ENCODE peak calls at places on chromosomes 6 and 20, in six cellular contexts. M is fibroblast of lung, Y is left ventricle myocardium inferior, W is substantia nigra, G is AG04450, D is upper lobe of right lung. U is an unnamed sample.

GRCh38 chr6:52612336-52613096 is 35.7 kb upstream of the TRAM2 start:
- DNase-seq in W (no peak), Y (no peak), M (peak; percentile 42), D (no peak), G (no peak), U (no peak)

GRCh38 chr6:48568856-48569255 is 457.9 kb upstream of the PTCHD4 start:
- DNase-seq in M (no peak), Y (no peak), G (no peak), W (no peak), D (no peak), U (no peak)

GRCh38 chr6:74073429-74073828 is 377.4 kb downstream of the CD109 start:
- DNase-seq in Y (no peak), M (peak; percentile 62), G (no peak), D (no peak), W (no peak), U (no peak)

GRCh38 chr6:33929575-33930288 is 125.9 kb upstream of the MLN start:
- DNase-seq in Y (peak; percentile 39), W (no peak), G (no peak), D (no peak), M (no peak), U (no peak)

GRCh38 chr20:20694591-20694990 is 17.9 kb downstream of the RALGAPA2 start:
- DNase-seq in M (no peak), G (no peak), W (no peak), D (no peak), Y (no peak), U (no peak)

GRCh38 chr20:36408219-36408618 is 102.1 kb downstream of the DLGAP4 start:
- DNase-seq in M (no peak), W (no peak), G (no peak), Y (no peak), D (no peak), U (no peak)

GRCh38 chr20:59125909-59126308 is 37.7 kb upstream of the ZNF831 start:
- DNase-seq in M (no peak), W (no peak), D (no peak), G (no peak), Y (no peak), U (no peak)

GRCh38 chr6:84639396-84639795 is 125.0 kb downstream of the TBX18 start:
- DNase-seq in W (no peak), D (no peak), Y (no peak), G (no peak), M (no peak), U (no peak)

GRCh38 chr20:2509468-2509781 is 710 bp upstream of the ZNF343 start:
- DNase-seq in Y (no peak), G (no peak), D (no peak), M (no peak), W (no peak), U (no peak)

GRCh38 chr6:170132011-170132521 is 158.8 kb downstream of the DLL1 start:
- DNase-seq in Y (no peak), G (no peak), W (no peak), M (no peak), D (peak; percentile 48), U (no peak)

GRCh38 chr6:122872311-122872710 is 83.3 kb downstream of the SMPDL3A start:
- DNase-seq in D (no peak), Y (no peak), G (no peak), M (no peak), W (no peak), U (no peak)

GRCh38 chr6:84568971-84569370 is 195.4 kb downstream of the TBX18 start:
- DNase-seq in Y (no peak), W (no peak), G (no peak), M (peak; percentile 53), D (no peak), U (no peak)

GRCh38 chr6:121698617-121699016 is 263.2 kb downstream of the GJA1 start:
- DNase-seq in D (no peak), M (no peak), W (no peak), G (no peak), Y (no peak), U (no peak)

GRCh38 chr6:30748301-30748769 is 4.0 kb upstream of the IER3 start:
- DNase-seq in M (no peak), D (no peak), G (no peak), W (no peak), Y (no peak), U (no peak)

GRCh38 chr6:145875496-145876244 is 61.1 kb upstream of the FBXO30 start:
- DNase-seq in Y (no peak), G (no peak), M (peak; percentile 26), D (no peak), W (no peak), U (no peak)

GRCh38 chr6:16320533-16321340 is 82.3 kb downstream of the GMPR start:
- DNase-seq in D (no peak), G (peak; percentile 60), Y (no peak), M (peak; percentile 58), W (no peak), U (peak; percentile 61)

GRCh38 chr20:16904751-16905150 is 156.6 kb downstream of the OTOR start:
- DNase-seq in D (no peak), W (no peak), G (no peak), Y (no peak), M (no peak), U (no peak)

GRCh38 chr6:71582820-71583219 is 294.2 kb downstream of the OGFRL1 start:
- DNase-seq in W (no peak), M (no peak), Y (no peak), D (no peak), G (no peak), U (no peak)

GRCh38 chr6:28402197-28402596 is 2.6 kb upstream of the ZSCAN12 start:
- DNase-seq in M (no peak), G (no peak), W (no peak), D (no peak), Y (no peak), U (no peak)

GRCh38 chr6:28401172-28401571 is 1.6 kb upstream of the ZSCAN12 start:
- DNase-seq in M (peak; percentile 43), Y (no peak), D (no peak), G (no peak), W (no peak), U (no peak)

GRCh38 chr6:28399370-28400121 is at the start of gene ZSCAN12:
- DNase-seq in G (peak; percentile 72), D (peak; percentile 93), M (peak; percentile 84), W (peak; percentile 43), Y (peak; percentile 77), U (peak; percentile 50)

GRCh38 chr6:28395918-28396317 is 3.6 kb downstream of the ZSCAN12 start:
- DNase-seq in Y (no peak), W (no peak), D (no peak), G (no peak), M (no peak), U (no peak)

GRCh38 chr6:28400122-28400451 is 540 bp upstream of the ZSCAN12 start:
- DNase-seq in G (no peak), W (no peak), M (no peak), Y (no peak), D (no peak), U (no peak)
- H3K27ac ChIP-seq in G (peak overlapping the region; percentile 81), W (peak overlapping the region; percentile 49), M (peak overlapping the region; percentile 88), Y (peak overlapping the region; percentile 56), D (peak overlapping the region; percentile 58), U (peak overlapping the region; percentile 32)

GRCh38 chr6:142729618-142730017 is 215.4 kb downstream of the HIVEP2 start:
- DNase-seq in Y (no peak), M (no peak), D (no peak), G (no peak), W (no peak), U (no peak)

GRCh38 chr6:142728367-142728766 is 216.6 kb downstream of the HIVEP2 start:
- DNase-seq in G (no peak), Y (no peak), M (no peak), W (no peak), D (no peak), U (no peak)

GRCh38 chr6:142726616-142727015 is 218.4 kb downstream of the HIVEP2 start:
- DNase-seq in G (no peak), M (no peak), W (no peak), D (no peak), Y (no peak), U (no peak)

GRCh38 chr6:142731611-142732010 is 213.4 kb downstream of the HIVEP2 start:
- DNase-seq in Y (no peak), W (no peak), D (no peak), M (no peak), G (no peak), U (no peak)

DNA sequence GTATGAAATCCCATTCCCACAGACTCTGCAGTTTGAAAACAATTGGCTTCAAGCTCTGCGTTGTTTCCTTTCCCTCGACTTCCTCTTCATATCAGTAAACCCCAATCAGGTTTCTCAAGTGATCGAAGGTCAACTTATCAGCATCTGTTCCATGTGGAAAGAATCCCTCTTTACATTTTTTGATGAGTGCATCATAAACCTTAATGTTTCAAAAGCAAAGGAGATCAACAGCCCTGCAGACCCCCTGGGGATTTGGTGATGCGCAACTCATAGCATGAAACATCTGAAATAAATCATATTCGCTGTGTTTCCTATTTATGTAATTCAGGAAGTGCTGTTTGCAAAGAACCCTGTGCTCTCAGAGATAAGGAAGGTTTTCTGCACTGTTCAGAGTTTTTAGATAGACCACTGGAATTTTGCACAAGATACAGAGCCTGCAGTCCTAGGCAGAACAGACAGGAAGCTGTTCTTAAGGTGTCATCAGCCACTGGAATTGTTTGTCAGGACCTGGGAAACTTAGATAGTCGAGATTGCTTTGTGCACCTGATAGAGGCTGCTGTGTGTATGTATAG is 216.0 kb downstream of the HIVEP2 start:
- DNase-seq in Y (no peak), W (no peak), M (peak; percentile 60), D (no peak), G (no peak), U (no peak)
- H3K27ac ChIP-seq in Y (no peak overlapping the region), W (no peak overlapping the region), M (no peak overlapping the region), D (no peak overlapping the region), G (no peak overlapping the region), U (no peak overlapping the region)

GRCh38 chr20:57361517-57361916 is 10.5 kb downstream of the RAE1 start:
- DNase-seq in M (peak; percentile 88), W (no peak), G (peak; percentile 47), Y (no peak), D (no peak), U (no peak)
- H3K27ac ChIP-seq in M (peak overlapping the region; percentile 41), W (no peak overlapping the region), G (peak overlapping the region; percentile 72), Y (no peak overlapping the region), D (no peak overlapping the region), U (no peak overlapping the region)

GRCh38 chr20:50415516-50416268 is 94.5 kb upstream of the PTPN1 start:
- DNase-seq in G (no peak), M (peak; percentile 89), W (peak; percentile 89), Y (peak; percentile 100), D (peak; percentile 99), U (peak; percentile 69)

GRCh38 chr20:50415031-50415515 is 95.1 kb upstream of the PTPN1 start:
- DNase-seq in M (no peak), W (no peak), G (no peak), Y (no peak), D (peak; percentile 84), U (no peak)

GRCh38 chr20:50412499-50412898 is 97.7 kb upstream of the PTPN1 start:
- DNase-seq in G (no peak), W (no peak), M (no peak), D (no peak), Y (no peak), U (no peak)

GRCh38 chr20:50412069-50412468 is 98.1 kb upstream of the PTPN1 start:
- DNase-seq in M (no peak), W (no peak), D (no peak), Y (no peak), G (no peak), U (no peak)

DNA sequence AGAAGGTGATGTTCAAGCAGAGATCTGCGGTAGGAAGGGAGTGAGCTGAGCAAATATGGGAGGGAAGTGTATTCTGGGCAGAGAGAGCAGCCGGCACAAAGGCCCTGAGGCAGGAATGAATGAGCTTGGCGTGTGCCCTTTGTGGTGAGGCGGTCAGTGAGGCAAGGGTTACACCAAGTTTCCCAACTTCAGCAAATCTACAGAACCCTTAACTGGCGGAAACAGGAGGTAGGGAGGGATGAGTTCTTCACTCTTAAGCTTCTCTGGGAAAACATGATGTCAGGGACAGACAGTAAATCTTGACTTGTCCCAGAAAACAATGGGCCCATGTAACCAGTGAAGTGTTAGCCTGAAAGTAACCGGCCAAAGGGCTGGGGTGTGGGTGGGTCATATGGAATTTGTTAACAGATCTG is 97.1 kb upstream of the PTPN1 start:
- DNase-seq in D (no peak), M (no peak), Y (no peak), G (no peak), W (no peak), U (no peak)
- H3K27ac ChIP-seq in D (peak overlapping the region; percentile 11), M (no peak overlapping the region), Y (peak overlapping the region; percentile 98), G (no peak overlapping the region), W (no peak overlapping the region), U (no peak overlapping the region)